ENCODE peak calls at places on chromosomes 16 and 17, in ten cellular contexts. N is stimulated activated CD4-positive, alpha-beta T cell treated with anti-CD3 and anti-CD28 coated beads, Interleukin-4, amount 100 ng/mL, for 48 hours; G is amygdala; Q is HEK293T; F is RWPE2; E is endothelial cell; L is activated CD8-positive, alpha-beta T cell treated with anti-CD3 and anti-CD28 coated beads for 36 hours; K is stimulated activated CD8-positive, alpha-beta memory T cell treated with anti-CD3 and anti-CD28 coated beads, Interleukin-2, amount 100 ng/mL, for 1 hour; B is nucleus accumbens; U is AG04450. W is an unnamed sample.

GRCh38 chr17:57455063-57455914 is 199.0 kb downstream of the MSI2 start:
- DNase-seq in F (no peak), L (peak), Q (no peak), E (no peak), B (no peak), K (peak), N (no peak), U (no peak), G (no peak), W (no peak)

GRCh38 chr16:53068423-53068833 is 13.6 kb downstream of the CHD9 start:
- DNase-seq in Q (no peak), G (no peak), N (no peak), E (no peak), F (no peak), K (no peak), U (no peak), L (peak), B (no peak), W (no peak)

GRCh38 chr17:80296221-80296620 is 35.6 kb downstream of the RNF213 start:
- DNase-seq in E (no peak), Q (no peak), U (no peak), K (no peak), G (no peak), F (no peak), B (no peak), L (no peak), N (no peak), W (no peak)

GRCh38 chr16:19114359-19115147 is 789 bp downstream of the ITPRIPL2 start:
- DNase-seq in L (no peak), N (no peak), U (no peak), E (peak), K (no peak), G (no peak), B (no peak), F (peak), Q (peak), W (no peak)

GRCh38 chr16:30830072-30830417 is 43.0 kb upstream of the ZNF629 start:
- DNase-seq in U (no peak), Q (no peak), E (no peak), G (no peak), N (no peak), K (no peak), L (no peak), B (no peak), F (no peak), W (no peak)

GRCh38 chr17:50139950-50140885 is 10.3 kb upstream of the SAMD14 start:
- DNase-seq in B (peak), G (peak), Q (peak), E (peak), U (no peak), K (peak), N (peak), L (peak), F (peak), W (no peak)

GRCh38 chr17:73292031-73292531 is 19.7 kb downstream of the CDC42EP4 start:
- DNase-seq in U (no peak), G (no peak), Q (no peak), E (no peak), N (no peak), B (peak), K (no peak), F (peak), L (no peak), W (no peak)

GRCh38 chr16:66740533-66740932 is 10.9 kb downstream of the DYNC1LI2 start:
- DNase-seq in U (no peak), L (no peak), F (no peak), B (no peak), N (no peak), G (no peak), E (no peak), Q (no peak), K (no peak), W (no peak)

GRCh38 chr17:73650147-73650546 is 5.9 kb upstream of the SDK2 start:
- DNase-seq in L (peak), B (no peak), F (no peak), U (no peak), N (no peak), Q (peak), G (no peak), E (no peak), K (no peak), W (no peak)

GRCh38 chr17:72077326-72077960 is 43.4 kb upstream of the SOX9 start:
- DNase-seq in B (no peak), F (no peak), L (no peak), Q (no peak), E (no peak), K (no peak), U (no peak), N (no peak), G (no peak), W (no peak)

GRCh38 chr17:70588003-70588402 is 418.7 kb downstream of the KCNJ2 start:
- DNase-seq in G (no peak), K (no peak), Q (no peak), B (no peak), L (no peak), N (no peak), F (no peak), U (no peak), E (no peak), W (peak)

GRCh38 chr17:48554412-48555090 is 9.6 kb upstream of the HOXB2 start:
- DNase-seq in U (no peak), G (no peak), L (no peak), K (no peak), N (no peak), B (no peak), E (no peak), Q (no peak), F (no peak), W (no peak)

GRCh38 chr17:49224997-49225337 is 5.6 kb downstream of the PHOSPHO1 start:
- DNase-seq in F (no peak), L (no peak), K (no peak), E (no peak), G (no peak), U (no peak), N (no peak), B (no peak), Q (no peak), W (no peak)

GRCh38 chr16:29674188-29674587 is 4.8 kb upstream of the QPRT start:
- DNase-seq in U (no peak), G (peak), N (no peak), B (peak), K (no peak), E (no peak), F (no peak), Q (no peak), L (no peak), W (no peak)